ENCODE peak calls at places on chromosomes 4 and X, in six cellular contexts. One of them, this sample, is unnamed.
A peak's percentile ranks its signal among the peaks of the same experiment; 100 is the strongest.

GRCh38 chr4:16377887-16378286 is 151.6 kb upstream of the TAPT1 start:
- DNase-seq in AG09309: no peak
- DNase-seq in HEK293T: no peak
- DNase-seq in stimulated activated CD4-positive, alpha-beta T cell treated with anti-CD3 and anti-CD28 coated beads, Interleukin-1b, Interleukin-23, amount 100 ng/mL, for 24 hours: no peak
- DNase-seq in GDM1: no peak
- DNase-seq in coronary artery: no peak
- DNase-seq in this sample: no peak

GRCh38 chrX:124388562-124388961 is 42.2 kb downstream of the SH2D1A start:
- DNase-seq in GDM1: peak; percentile 38
- DNase-seq in HEK293T: peak; percentile 67
- DNase-seq in stimulated activated CD4-positive, alpha-beta T cell treated with anti-CD3 and anti-CD28 coated beads, Interleukin-1b, Interleukin-23, amount 100 ng/mL, for 24 hours: peak; percentile 24
- DNase-seq in coronary artery: no peak
- DNase-seq in AG09309: peak; percentile 14
- DNase-seq in this sample: peak; percentile 75

GRCh38 chrX:1496076-1496475 is 40.9 kb downstream of the P2RY8 start:
- DNase-seq in AG09309: no peak
- DNase-seq in GDM1: no peak
- DNase-seq in coronary artery: no peak
- DNase-seq in stimulated activated CD4-positive, alpha-beta T cell treated with anti-CD3 and anti-CD28 coated beads, Interleukin-1b, Interleukin-23, amount 100 ng/mL, for 24 hours: no peak
- DNase-seq in HEK293T: no peak
- DNase-seq in this sample: no peak

GRCh38 chr4:124945422-124945821 is 232.9 kb upstream of the ANKRD50 start:
- DNase-seq in stimulated activated CD4-positive, alpha-beta T cell treated with anti-CD3 and anti-CD28 coated beads, Interleukin-1b, Interleukin-23, amount 100 ng/mL, for 24 hours: no peak
- DNase-seq in GDM1: no peak
- DNase-seq in coronary artery: no peak
- DNase-seq in AG09309: no peak
- DNase-seq in HEK293T: no peak
- DNase-seq in this sample: no peak

GRCh38 chr4:4591071-4591470 is 49.2 kb upstream of the STX18 start:
- DNase-seq in AG09309: no peak
- DNase-seq in coronary artery: no peak
- DNase-seq in stimulated activated CD4-positive, alpha-beta T cell treated with anti-CD3 and anti-CD28 coated beads, Interleukin-1b, Interleukin-23, amount 100 ng/mL, for 24 hours: no peak
- DNase-seq in GDM1: no peak
- DNase-seq in HEK293T: no peak
- DNase-seq in this sample: no peak

GRCh38 chrX:85244411-85245210 is 820 bp downstream of the ZNF711 start:
- DNase-seq in HEK293T: peak; percentile 16
- DNase-seq in coronary artery: no peak
- DNase-seq in GDM1: peak; percentile 7
- DNase-seq in AG09309: no peak
- DNase-seq in stimulated activated CD4-positive, alpha-beta T cell treated with anti-CD3 and anti-CD28 coated beads, Interleukin-1b, Interleukin-23, amount 100 ng/mL, for 24 hours: no peak
- DNase-seq in this sample: peak; percentile 37

GRCh38 chrX:20461576-20461975 is 194.9 kb upstream of the RPS6KA3 start:
- DNase-seq in GDM1: no peak
- DNase-seq in HEK293T: no peak
- DNase-seq in coronary artery: no peak
- DNase-seq in AG09309: no peak
- DNase-seq in stimulated activated CD4-positive, alpha-beta T cell treated with anti-CD3 and anti-CD28 coated beads, Interleukin-1b, Interleukin-23, amount 100 ng/mL, for 24 hours: no peak
- DNase-seq in this sample: no peak

GRCh38 chr4:3322059-3322550 is 29.3 kb downstream of the RGS12 start:
- DNase-seq in stimulated activated CD4-positive, alpha-beta T cell treated with anti-CD3 and anti-CD28 coated beads, Interleukin-1b, Interleukin-23, amount 100 ng/mL, for 24 hours: no peak
- DNase-seq in AG09309: peak; percentile 11
- DNase-seq in HEK293T: no peak
- DNase-seq in GDM1: no peak
- DNase-seq in coronary artery: peak; percentile 65
- DNase-seq in this sample: no peak

GRCh38 chrX:77493677-77494553 is 46.7 kb downstream of the FGF16 start:
- DNase-seq in HEK293T: peak; percentile 37
- DNase-seq in coronary artery: no peak
- DNase-seq in AG09309: peak; percentile 10
- DNase-seq in GDM1: no peak
- DNase-seq in stimulated activated CD4-positive, alpha-beta T cell treated with anti-CD3 and anti-CD28 coated beads, Interleukin-1b, Interleukin-23, amount 100 ng/mL, for 24 hours: no peak
- DNase-seq in this sample: no peak